ENCODE peak calls at places on chromosome 4, in six cellular contexts. One of them, this sample, is unnamed.

GRCh38 chr4:8046925-8047541 is 107.4 kb upstream of the AFAP1 start:
- DNase-seq in NB4: peak
- DNase-seq in SK-N-SH: no peak
- DNase-seq in epithelial cell of esophagus: no peak
- DNase-seq in lower lobe of right lung: no peak
- DNase-seq in OCI-LY7: no peak
- DNase-seq in this sample: no peak

GRCh38 chr4:178080312-178080711 is 638.1 kb upstream of the AGA start:
- DNase-seq in NB4: no peak
- DNase-seq in SK-N-SH: no peak
- DNase-seq in epithelial cell of esophagus: peak
- DNase-seq in lower lobe of right lung: no peak
- DNase-seq in OCI-LY7: no peak
- DNase-seq in this sample: no peak

GRCh38 chr4:95949136-95949765 is 109.4 kb downstream of the PDHA2 start:
- DNase-seq in NB4: no peak
- DNase-seq in SK-N-SH: no peak
- DNase-seq in epithelial cell of esophagus: no peak
- DNase-seq in lower lobe of right lung: no peak
- DNase-seq in OCI-LY7: no peak
- DNase-seq in this sample: no peak

GRCh38 chr4:167021545-167022155 is 212.6 kb downstream of the SPOCK3 start:
- DNase-seq in NB4: peak
- DNase-seq in SK-N-SH: peak
- DNase-seq in epithelial cell of esophagus: peak
- DNase-seq in lower lobe of right lung: peak
- DNase-seq in OCI-LY7: peak
- DNase-seq in this sample: peak

GRCh38 chr4:7754565-7755262 is 184.9 kb downstream of the AFAP1 start:
- DNase-seq in NB4: no peak
- DNase-seq in SK-N-SH: no peak
- DNase-seq in epithelial cell of esophagus: no peak
- DNase-seq in lower lobe of right lung: peak
- DNase-seq in OCI-LY7: no peak
- DNase-seq in this sample: no peak

GRCh38 chr4:53267026-53267425 is 98.8 kb downstream of the SCFD2 start:
- DNase-seq in NB4: no peak
- DNase-seq in SK-N-SH: no peak
- DNase-seq in epithelial cell of esophagus: no peak
- DNase-seq in lower lobe of right lung: no peak
- DNase-seq in OCI-LY7: no peak
- DNase-seq in this sample: no peak

GRCh38 chr4:164396439-164396838 is 357.5 kb upstream of the SMIM31 start:
- DNase-seq in NB4: no peak
- DNase-seq in SK-N-SH: no peak
- DNase-seq in epithelial cell of esophagus: peak
- DNase-seq in lower lobe of right lung: no peak
- DNase-seq in OCI-LY7: no peak
- DNase-seq in this sample: no peak

GRCh38 chr4:169963998-169964397 is 62.2 kb downstream of the MFAP3L start:
- DNase-seq in NB4: no peak
- DNase-seq in SK-N-SH: no peak
- DNase-seq in epithelial cell of esophagus: no peak
- DNase-seq in lower lobe of right lung: no peak
- DNase-seq in OCI-LY7: no peak
- DNase-seq in this sample: no peak

GRCh38 chr4:7805533-7806079 is 134.1 kb downstream of the AFAP1 start:
- DNase-seq in NB4: no peak
- DNase-seq in SK-N-SH: no peak
- DNase-seq in epithelial cell of esophagus: peak
- DNase-seq in lower lobe of right lung: peak
- DNase-seq in OCI-LY7: no peak
- DNase-seq in this sample: peak

GRCh38 chr4:31349907-31350306 is 629.7 kb downstream of the PCDH7 start:
- DNase-seq in NB4: no peak
- DNase-seq in SK-N-SH: no peak
- DNase-seq in epithelial cell of esophagus: no peak
- DNase-seq in lower lobe of right lung: no peak
- DNase-seq in OCI-LY7: no peak
- DNase-seq in this sample: no peak

GRCh38 chr4:6986067-6986780 is 56.9 kb upstream of the TADA2B start:
- DNase-seq in NB4: peak
- DNase-seq in SK-N-SH: peak
- DNase-seq in epithelial cell of esophagus: peak
- DNase-seq in lower lobe of right lung: peak
- DNase-seq in OCI-LY7: no peak
- DNase-seq in this sample: no peak

DNA sequence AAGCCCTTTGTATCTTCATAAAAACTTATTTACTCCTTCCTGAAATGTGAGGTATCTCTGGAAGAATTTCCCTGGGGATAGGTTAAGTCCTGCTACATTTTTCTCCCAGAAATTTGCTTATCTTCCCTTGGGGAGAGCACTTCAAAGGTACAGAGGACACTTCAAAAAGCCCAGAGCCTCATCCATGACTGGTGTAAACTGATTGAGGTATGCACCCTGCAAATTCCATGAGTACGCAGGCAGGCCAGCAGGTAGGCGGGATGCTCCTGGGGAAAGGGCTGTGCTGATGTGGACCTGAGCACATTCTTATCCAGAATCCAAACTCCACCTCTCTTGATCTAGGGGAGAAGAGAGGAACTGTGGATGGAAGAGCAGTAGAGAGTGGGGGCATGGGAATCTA is 26.3 kb upstream of the RASGEF1B start:
- DNase-seq in NB4: no peak
- DNase-seq in SK-N-SH: no peak
- DNase-seq in epithelial cell of esophagus: no peak
- DNase-seq in lower lobe of right lung: no peak
- DNase-seq in OCI-LY7: no peak
- DNase-seq in this sample: peak
- H3K4me3 ChIP-seq in NB4: no peak
- H3K4me3 ChIP-seq in SK-N-SH: no peak
- H3K4me3 ChIP-seq in epithelial cell of esophagus: no peak
- H3K4me3 ChIP-seq in lower lobe of right lung: no peak
- H3K4me3 ChIP-seq in OCI-LY7: no peak
- H3K4me3 ChIP-seq in this sample: no peak

GRCh38 chr4:5547651-5548249 is 160.6 kb downstream of the EVC2 start:
- DNase-seq in NB4: no peak
- DNase-seq in SK-N-SH: no peak
- DNase-seq in epithelial cell of esophagus: no peak
- DNase-seq in lower lobe of right lung: no peak
- DNase-seq in OCI-LY7: no peak
- DNase-seq in this sample: no peak

GRCh38 chr4:5541154-5541553 is 167.2 kb downstream of the EVC2 start:
- DNase-seq in NB4: no peak
- DNase-seq in SK-N-SH: no peak
- DNase-seq in epithelial cell of esophagus: no peak
- DNase-seq in lower lobe of right lung: no peak
- DNase-seq in OCI-LY7: no peak
- DNase-seq in this sample: no peak

GRCh38 chr4:5545271-5545670 is 163.1 kb downstream of the EVC2 start:
- DNase-seq in NB4: no peak
- DNase-seq in SK-N-SH: no peak
- DNase-seq in epithelial cell of esophagus: peak
- DNase-seq in lower lobe of right lung: no peak
- DNase-seq in OCI-LY7: no peak
- DNase-seq in this sample: no peak

GRCh38 chr4:5543681-5544080 is 164.7 kb downstream of the EVC2 start:
- DNase-seq in NB4: no peak
- DNase-seq in SK-N-SH: no peak
- DNase-seq in epithelial cell of esophagus: no peak
- DNase-seq in lower lobe of right lung: no peak
- DNase-seq in OCI-LY7: no peak
- DNase-seq in this sample: no peak

GRCh38 chr4:5544762-5545161 is 163.6 kb downstream of the EVC2 start:
- DNase-seq in NB4: no peak
- DNase-seq in SK-N-SH: no peak
- DNase-seq in epithelial cell of esophagus: no peak
- DNase-seq in lower lobe of right lung: no peak
- DNase-seq in OCI-LY7: no peak
- DNase-seq in this sample: no peak
- H3K4me3 ChIP-seq in NB4: no peak
- H3K4me3 ChIP-seq in SK-N-SH: no peak
- H3K4me3 ChIP-seq in epithelial cell of esophagus: no peak
- H3K4me3 ChIP-seq in lower lobe of right lung: no peak
- H3K4me3 ChIP-seq in OCI-LY7: no peak
- H3K4me3 ChIP-seq in this sample: no peak

DNA sequence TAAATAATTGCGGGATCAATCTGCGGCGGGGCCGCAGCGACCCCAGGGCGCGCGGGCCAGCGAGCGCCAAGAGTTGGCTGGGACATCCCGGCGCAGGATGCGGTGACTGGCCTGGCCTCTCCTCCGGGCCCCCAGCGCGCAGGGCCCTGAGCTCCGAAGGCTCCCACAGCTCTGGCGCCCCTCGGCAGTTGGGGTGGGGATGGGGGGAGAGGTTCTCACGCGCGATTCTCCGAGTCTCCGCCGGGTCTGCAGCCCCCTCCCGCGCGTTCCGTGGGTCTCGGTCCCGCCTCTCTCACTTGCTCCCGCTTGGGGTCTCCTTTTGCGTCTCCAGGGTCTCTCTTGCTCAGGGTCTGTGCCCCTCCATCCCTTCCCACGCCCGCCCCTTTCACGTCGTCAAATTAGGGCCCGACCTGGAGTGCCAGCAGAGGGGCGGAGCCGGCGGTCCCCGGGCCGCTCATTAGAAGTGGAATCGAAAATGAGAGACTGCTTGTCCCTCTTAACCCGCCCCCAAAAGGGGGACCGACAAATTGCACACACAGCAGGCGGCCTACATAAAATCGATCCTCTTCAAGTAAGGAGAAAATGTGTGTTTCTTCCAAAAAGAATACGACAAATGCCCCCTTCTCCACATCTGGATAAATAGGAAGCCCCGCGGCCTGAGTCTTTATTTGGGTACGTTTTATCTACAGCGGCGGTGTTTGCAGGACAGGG is 859 bp upstream of the NKX1-1 start:
- DNase-seq in NB4: no peak
- DNase-seq in SK-N-SH: peak
- DNase-seq in epithelial cell of esophagus: no peak
- DNase-seq in lower lobe of right lung: peak
- DNase-seq in OCI-LY7: no peak
- DNase-seq in this sample: no peak
- H3K4me3 ChIP-seq in NB4: no peak
- H3K4me3 ChIP-seq in SK-N-SH: no peak
- H3K4me3 ChIP-seq in epithelial cell of esophagus: no peak
- H3K4me3 ChIP-seq in lower lobe of right lung: no peak
- H3K4me3 ChIP-seq in OCI-LY7: no peak
- H3K4me3 ChIP-seq in this sample: no peak

GRCh38 chr4:94412019-94413017 is 39.4 kb upstream of the PDLIM5 start:
- DNase-seq in NB4: no peak
- DNase-seq in SK-N-SH: no peak
- DNase-seq in epithelial cell of esophagus: peak
- DNase-seq in lower lobe of right lung: no peak
- DNase-seq in OCI-LY7: no peak
- DNase-seq in this sample: no peak
- H3K4me3 ChIP-seq in NB4: no peak
- H3K4me3 ChIP-seq in SK-N-SH: no peak
- H3K4me3 ChIP-seq in epithelial cell of esophagus: no peak
- H3K4me3 ChIP-seq in lower lobe of right lung: no peak
- H3K4me3 ChIP-seq in OCI-LY7: no peak
- H3K4me3 ChIP-seq in this sample: peak